ENCODE peak calls at places on chromosome 19, in nine cellular contexts. T is activated T-cell treated with anti-CD3 and anti-CD28 coated beads, Interleukin-2, amount 50 U/mL, for 72 hours; O is HS-27A; P is mammary epithelial cell; U is IMR-90; N is Right ventricle myocardium superior; C is activated effector memory CD4-positive, alpha-beta T cell treated with Interleukin-2 at 50 U/mL for 16 hours; G is astrocyte of the spinal cord; D is GDM1. R is an unnamed sample.

GRCh38 chr19:3404324-3405260 is 38.2 kb downstream of the NFIC start:
- DNase-seq in T (no peak), O (no peak), P (no peak), U (peak), N (peak), C (no peak), G (peak), D (no peak), R (peak)

GRCh38 chr19:2549701-2550191 is 73.8 kb downstream of the GADD45B start:
- DNase-seq in T (no peak), O (peak), P (peak), U (peak), N (peak), C (no peak), G (peak), D (no peak), R (peak)

GRCh38 chr19:55305983-55306562 is 19.1 kb downstream of the TMEM150B start:
- DNase-seq in T (no peak), O (no peak), P (no peak), U (no peak), N (no peak), C (no peak), G (no peak), D (no peak), R (no peak)

GRCh38 chr19:34482380-34483250 is 1.1 kb downstream of the WTIP start:
- DNase-seq in T (no peak), O (no peak), P (peak), U (peak), N (no peak), C (no peak), G (peak), D (no peak), R (peak)

GRCh38 chr19:38769635-38770211 is 3.6 kb downstream of the LGALS7 start:
- DNase-seq in T (peak), O (no peak), P (no peak), U (peak), N (peak), C (peak), G (peak), D (no peak), R (peak)

GRCh38 chr19:52286256-52286655 is 10.7 kb upstream of the ZNF480 start:
- DNase-seq in T (no peak), O (no peak), P (no peak), U (no peak), N (no peak), C (no peak), G (no peak), D (no peak), R (no peak)

GRCh38 chr19:27744926-27745844 is 1467.8 kb downstream of the UQCRFS1 start:
- DNase-seq in T (no peak), O (no peak), P (no peak), U (no peak), N (no peak), C (no peak), G (peak), D (no peak), R (no peak)

GRCh38 chr19:18156841-18157464 is 4.0 kb downstream of the PIK3R2 start:
- DNase-seq in T (no peak), O (peak), P (peak), U (peak), N (peak), C (no peak), G (peak), D (no peak), R (peak)

GRCh38 chr19:29591670-29592069 is 14.4 kb upstream of the POP4 start:
- DNase-seq in T (no peak), O (no peak), P (no peak), U (no peak), N (no peak), C (no peak), G (no peak), D (no peak), R (no peak)

GRCh38 chr19:8161135-8161646 is 11.8 kb upstream of the FBN3 start:
- DNase-seq in T (no peak), O (no peak), P (peak), U (no peak), N (no peak), C (no peak), G (no peak), D (peak), R (peak)

GRCh38 chr19:4802711-4803110 is 11.2 kb downstream of the FEM1A start:
- DNase-seq in T (no peak), O (no peak), P (no peak), U (no peak), N (peak), C (no peak), G (no peak), D (no peak), R (no peak)

GRCh38 chr19:55080121-55080914 is 4.6 kb downstream of the EPS8L1 start:
- DNase-seq in T (peak), O (no peak), P (peak), U (peak), N (peak), C (peak), G (peak), D (no peak), R (peak)

R was measured in MG63.